ENCODE peak calls at places on chromosome 16, in eight cellular contexts. One of them, this sample, is unnamed.

GRCh38 chr16:50585331-50585776 is 37.2 kb downstream of the NKD1 start:
- DNase-seq in transverse colon: peak
- DNase-seq in tibial nerve: no peak
- DNase-seq in thyroid gland: peak
- DNase-seq in heart left ventricle: no peak
- DNase-seq in body of pancreas: peak
- DNase-seq in A549: no peak
- DNase-seq in Peyer's patch: no peak
- DNase-seq in this sample: no peak

GRCh38 chr16:66741131-66741900 is 10.1 kb downstream of the DYNC1LI2 start:
- DNase-seq in transverse colon: peak
- DNase-seq in tibial nerve: peak
- DNase-seq in Peyer's patch: peak
- DNase-seq in A549: peak
- DNase-seq in body of pancreas: peak
- DNase-seq in thyroid gland: peak
- DNase-seq in heart left ventricle: peak
- DNase-seq in this sample: no peak

GRCh38 chr16:56477096-56477878 is 25.9 kb downstream of the OGFOD1 start:
- DNase-seq in transverse colon: no peak
- DNase-seq in thyroid gland: no peak
- DNase-seq in tibial nerve: no peak
- DNase-seq in body of pancreas: no peak
- DNase-seq in A549: peak
- DNase-seq in heart left ventricle: no peak
- DNase-seq in Peyer's patch: no peak
- DNase-seq in this sample: no peak

GRCh38 chr16:78929798-78930197 is 670.7 kb downstream of the MAF start:
- DNase-seq in transverse colon: no peak
- DNase-seq in body of pancreas: no peak
- DNase-seq in tibial nerve: no peak
- DNase-seq in A549: no peak
- DNase-seq in thyroid gland: no peak
- DNase-seq in heart left ventricle: no peak
- DNase-seq in Peyer's patch: no peak
- DNase-seq in this sample: no peak

GRCh38 chr16:12017583-12017982 is 41.0 kb downstream of the SNX29 start:
- DNase-seq in tibial nerve: no peak
- DNase-seq in body of pancreas: no peak
- DNase-seq in A549: no peak
- DNase-seq in thyroid gland: no peak
- DNase-seq in Peyer's patch: no peak
- DNase-seq in heart left ventricle: no peak
- DNase-seq in transverse colon: no peak
- DNase-seq in this sample: no peak

GRCh38 chr16:56269824-56270684 is 78.8 kb downstream of the GNAO1 start:
- DNase-seq in Peyer's patch: no peak
- DNase-seq in heart left ventricle: peak
- DNase-seq in A549: no peak
- DNase-seq in transverse colon: peak
- DNase-seq in thyroid gland: no peak
- DNase-seq in body of pancreas: peak
- DNase-seq in tibial nerve: no peak
- DNase-seq in this sample: peak

GRCh38 chr16:88905563-88905962 is 39.1 kb upstream of the PABPN1L start:
- DNase-seq in body of pancreas: no peak
- DNase-seq in Peyer's patch: no peak
- DNase-seq in heart left ventricle: no peak
- DNase-seq in transverse colon: no peak
- DNase-seq in tibial nerve: no peak
- DNase-seq in thyroid gland: no peak
- DNase-seq in A549: peak
- DNase-seq in this sample: no peak

GRCh38 chr16:15498427-15499175 is 64.2 kb downstream of the BMERB1 start:
- DNase-seq in tibial nerve: no peak
- DNase-seq in heart left ventricle: no peak
- DNase-seq in transverse colon: no peak
- DNase-seq in thyroid gland: no peak
- DNase-seq in A549: no peak
- DNase-seq in body of pancreas: no peak
- DNase-seq in Peyer's patch: no peak
- DNase-seq in this sample: no peak

GRCh38 chr16:67764153-67764552 is 42.2 kb downstream of the RANBP10 start:
- DNase-seq in tibial nerve: no peak
- DNase-seq in transverse colon: no peak
- DNase-seq in thyroid gland: no peak
- DNase-seq in body of pancreas: no peak
- DNase-seq in Peyer's patch: no peak
- DNase-seq in heart left ventricle: no peak
- DNase-seq in A549: no peak
- DNase-seq in this sample: no peak

GRCh38 chr16:80460004-80460403 is 80.8 kb upstream of the DYNLRB2 start:
- DNase-seq in body of pancreas: no peak
- DNase-seq in thyroid gland: no peak
- DNase-seq in tibial nerve: no peak
- DNase-seq in heart left ventricle: no peak
- DNase-seq in Peyer's patch: no peak
- DNase-seq in transverse colon: no peak
- DNase-seq in A549: no peak
- DNase-seq in this sample: no peak

GRCh38 chr16:7150230-7150629 is 182.4 kb upstream of the RBFOX1 start:
- DNase-seq in body of pancreas: no peak
- DNase-seq in thyroid gland: no peak
- DNase-seq in Peyer's patch: no peak
- DNase-seq in tibial nerve: no peak
- DNase-seq in transverse colon: no peak
- DNase-seq in A549: no peak
- DNase-seq in heart left ventricle: no peak
- DNase-seq in this sample: no peak

GRCh38 chr16:76293980-76294690 is 16.9 kb downstream of the CNTNAP4 start:
- DNase-seq in transverse colon: no peak
- DNase-seq in thyroid gland: no peak
- DNase-seq in tibial nerve: no peak
- DNase-seq in A549: no peak
- DNase-seq in body of pancreas: no peak
- DNase-seq in heart left ventricle: no peak
- DNase-seq in Peyer's patch: no peak
- DNase-seq in this sample: no peak

GRCh38 chr16:77234611-77235010 is 35.4 kb downstream of the SYCE1L start:
- DNase-seq in A549: no peak
- DNase-seq in Peyer's patch: no peak
- DNase-seq in tibial nerve: no peak
- DNase-seq in heart left ventricle: no peak
- DNase-seq in thyroid gland: no peak
- DNase-seq in body of pancreas: no peak
- DNase-seq in transverse colon: no peak
- DNase-seq in this sample: no peak

DNA sequence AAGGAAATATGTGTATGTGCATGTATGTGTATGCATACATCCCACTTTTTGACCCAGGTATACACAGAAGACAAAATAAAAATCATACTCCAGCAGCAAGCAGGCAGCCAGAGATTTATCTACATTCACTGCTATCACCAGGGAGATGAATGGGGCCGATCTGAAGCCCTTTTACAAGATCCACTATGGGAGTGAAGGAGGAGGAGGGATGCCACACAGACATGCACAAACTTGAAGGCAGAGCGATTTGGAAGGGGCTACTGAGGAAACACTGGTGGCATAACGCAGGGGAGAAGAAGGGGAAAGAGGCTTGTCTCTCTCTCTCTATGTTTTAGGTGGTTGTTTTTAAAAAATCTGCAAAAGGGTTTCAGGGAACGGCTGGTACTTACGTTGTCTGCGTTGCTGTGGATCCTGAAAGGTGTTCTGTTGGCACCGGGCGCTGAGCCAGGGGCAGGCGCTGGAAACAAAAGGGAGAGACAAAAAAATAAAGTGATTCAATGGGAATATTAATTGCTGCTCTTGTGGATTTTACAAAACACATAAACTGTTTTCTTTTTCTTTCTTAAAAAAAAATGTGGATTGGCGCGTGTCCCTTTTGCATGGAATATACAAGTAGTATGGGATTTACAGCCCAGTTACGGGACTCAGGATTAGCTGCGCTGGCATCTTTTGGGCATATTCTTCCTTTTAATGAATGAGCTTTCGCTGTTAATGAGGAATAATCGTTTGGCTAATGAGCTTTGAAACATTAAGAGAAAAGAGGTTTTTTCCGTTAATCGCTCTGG is 255.2 kb upstream of the PMFBP1 start:
- DNase-seq in A549: no peak
- DNase-seq in tibial nerve: no peak
- DNase-seq in Peyer's patch: no peak
- DNase-seq in transverse colon: no peak
- DNase-seq in body of pancreas: no peak
- DNase-seq in heart left ventricle: no peak
- DNase-seq in thyroid gland: no peak
- DNase-seq in this sample: no peak
- H3K27ac ChIP-seq in A549: no peak
- H3K27ac ChIP-seq in tibial nerve: no peak
- H3K27ac ChIP-seq in Peyer's patch: no peak
- H3K27ac ChIP-seq in transverse colon: no peak
- H3K27ac ChIP-seq in body of pancreas: no peak
- H3K27ac ChIP-seq in heart left ventricle: no peak
- H3K27ac ChIP-seq in thyroid gland: no peak
- H3K27ac ChIP-seq in this sample: no peak

DNA sequence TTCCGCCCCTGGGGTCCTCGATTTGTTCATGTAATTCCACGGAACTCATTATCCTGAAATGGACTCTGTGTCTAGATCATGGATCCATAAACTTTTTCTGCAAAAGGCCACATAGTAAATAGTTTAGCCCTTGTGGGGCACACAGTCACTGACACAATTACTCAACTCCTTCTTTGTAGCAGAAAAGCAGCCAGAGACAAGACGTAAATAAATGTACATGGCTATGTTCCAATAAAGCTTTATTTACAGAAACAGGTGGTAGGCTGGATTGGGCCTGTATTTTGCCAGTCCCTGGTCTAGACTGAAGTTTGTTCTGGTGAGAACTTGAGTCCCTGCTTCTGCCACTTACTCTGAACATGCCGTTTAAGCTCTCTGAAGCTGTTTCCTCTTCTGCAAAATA is 62.0 kb upstream of the FOXF1 start:
- DNase-seq in Peyer's patch: no peak
- DNase-seq in body of pancreas: no peak
- DNase-seq in thyroid gland: no peak
- DNase-seq in A549: no peak
- DNase-seq in transverse colon: no peak
- DNase-seq in tibial nerve: no peak
- DNase-seq in heart left ventricle: no peak
- DNase-seq in this sample: no peak
- TF ChIP-seq POLR2A in Peyer's patch: no peak
- TF ChIP-seq POLR2A in body of pancreas: no peak
- TF ChIP-seq POLR2A in thyroid gland: no peak
- TF ChIP-seq POLR2A in A549: no peak
- TF ChIP-seq POLR2A in transverse colon: no peak
- TF ChIP-seq POLR2A in tibial nerve: no peak
- TF ChIP-seq POLR2A in heart left ventricle: no peak
- TF ChIP-seq POLR2A in this sample: no peak

DNA sequence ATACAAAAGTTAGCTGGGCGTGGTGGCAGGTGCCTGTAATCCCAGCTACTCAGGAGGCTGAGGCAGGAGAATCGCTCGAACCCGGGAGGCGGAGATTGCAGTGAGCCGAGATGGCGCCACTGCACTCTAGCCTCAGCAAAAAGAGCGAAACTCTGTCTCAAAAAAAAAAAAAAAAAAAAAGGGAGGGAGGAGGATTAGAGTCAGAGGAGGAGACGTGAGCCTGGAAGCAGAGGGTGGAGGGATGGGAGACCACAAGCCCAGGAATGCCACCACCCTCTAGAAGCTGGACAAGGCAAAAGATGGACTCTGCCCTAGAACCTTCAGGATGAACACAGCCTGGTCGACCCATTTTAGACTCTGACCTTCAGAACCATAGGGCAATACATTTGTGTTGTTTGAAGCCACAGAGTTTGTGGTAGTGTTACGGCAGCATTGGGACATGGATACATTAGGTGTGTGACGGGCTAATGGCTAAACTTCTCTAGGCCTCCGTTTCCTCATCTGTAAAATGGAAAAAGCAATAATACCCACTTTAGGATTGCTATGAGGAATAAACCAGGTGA is 2.1 kb upstream of the SMIM22 start:
- DNase-seq in A549: no peak
- DNase-seq in Peyer's patch: no peak
- DNase-seq in transverse colon: no peak
- DNase-seq in body of pancreas: no peak
- DNase-seq in thyroid gland: no peak
- DNase-seq in tibial nerve: no peak
- DNase-seq in heart left ventricle: no peak
- DNase-seq in this sample: no peak
- H3K27ac ChIP-seq in A549: no peak
- H3K27ac ChIP-seq in Peyer's patch: no peak
- H3K27ac ChIP-seq in transverse colon: no peak
- H3K27ac ChIP-seq in body of pancreas: no peak
- H3K27ac ChIP-seq in thyroid gland: no peak
- H3K27ac ChIP-seq in tibial nerve: no peak
- H3K27ac ChIP-seq in heart left ventricle: no peak
- H3K27ac ChIP-seq in this sample: no peak

GRCh38 chr16:90041896-90042473 is 22.7 kb upstream of the DBNDD1 start:
- DNase-seq in tibial nerve: no peak
- DNase-seq in transverse colon: no peak
- DNase-seq in Peyer's patch: no peak
- DNase-seq in body of pancreas: no peak
- DNase-seq in thyroid gland: no peak
- DNase-seq in A549: no peak
- DNase-seq in heart left ventricle: no peak
- DNase-seq in this sample: no peak

GRCh38 chr16:90046122-90046970 is 27.1 kb upstream of the DBNDD1 start:
- DNase-seq in transverse colon: no peak
- DNase-seq in Peyer's patch: no peak
- DNase-seq in heart left ventricle: no peak
- DNase-seq in A549: no peak
- DNase-seq in body of pancreas: peak
- DNase-seq in tibial nerve: no peak
- DNase-seq in thyroid gland: peak
- DNase-seq in this sample: no peak

GRCh38 chr16:90042946-90043514 is 23.8 kb upstream of the DBNDD1 start:
- DNase-seq in Peyer's patch: no peak
- DNase-seq in transverse colon: no peak
- DNase-seq in tibial nerve: no peak
- DNase-seq in body of pancreas: no peak
- DNase-seq in thyroid gland: no peak
- DNase-seq in A549: no peak
- DNase-seq in heart left ventricle: no peak
- DNase-seq in this sample: no peak

GRCh38 chr16:90043526-90043925 is 24.3 kb upstream of the DBNDD1 start:
- DNase-seq in A549: no peak
- DNase-seq in Peyer's patch: no peak
- DNase-seq in heart left ventricle: no peak
- DNase-seq in tibial nerve: no peak
- DNase-seq in body of pancreas: no peak
- DNase-seq in transverse colon: no peak
- DNase-seq in thyroid gland: no peak
- DNase-seq in this sample: no peak

DNA sequence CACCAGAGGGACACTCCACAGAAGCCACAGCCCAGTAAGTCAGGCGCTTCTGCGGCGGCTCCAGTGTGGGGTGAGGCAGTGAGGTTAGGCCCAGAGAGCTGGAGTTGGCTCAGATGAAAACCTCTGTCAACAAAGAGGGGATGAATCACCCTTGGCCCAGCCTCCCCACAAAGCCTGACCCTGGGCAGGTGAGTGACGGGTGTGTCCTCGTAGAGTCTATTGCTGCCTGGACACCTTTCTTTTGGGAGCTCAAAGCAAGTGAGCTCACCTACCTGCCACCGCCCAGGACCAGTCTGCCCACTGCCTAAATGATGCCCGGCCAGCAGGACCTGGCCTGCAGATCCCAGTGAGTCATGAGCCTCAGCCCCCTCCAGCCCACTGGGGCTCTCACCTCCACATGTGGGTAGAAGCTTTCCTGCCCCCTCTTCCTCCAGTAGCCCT is 24.9 kb upstream of the DBNDD1 start:
- DNase-seq in heart left ventricle: no peak
- DNase-seq in body of pancreas: peak
- DNase-seq in thyroid gland: peak
- DNase-seq in tibial nerve: no peak
- DNase-seq in A549: peak
- DNase-seq in transverse colon: peak
- DNase-seq in Peyer's patch: no peak
- DNase-seq in this sample: no peak
- TF ChIP-seq POLR2A in heart left ventricle: no peak
- TF ChIP-seq POLR2A in body of pancreas: no peak
- TF ChIP-seq POLR2A in thyroid gland: no peak
- TF ChIP-seq POLR2A in tibial nerve: no peak
- TF ChIP-seq POLR2A in A549: no peak
- TF ChIP-seq POLR2A in transverse colon: no peak
- TF ChIP-seq POLR2A in Peyer's patch: no peak
- TF ChIP-seq POLR2A in this sample: no peak